ENCODE peak calls at places on chromosome 22, in four cellular contexts. U, G, W and J are unnamed samples.

GRCh38 chr22:20248461-20248959 is 19.6 kb downstream of the RTN4R start:
- DNase-seq in U (no peak), G (no peak), W (no peak), J (no peak)

GRCh38 chr22:46224771-46225290 is 25.3 kb downstream of the CDPF1 start:
- DNase-seq in U (no peak), G (no peak), W (no peak), J (no peak)

GRCh38 chr22:45235101-45235777 is 5.5 kb downstream of the KIAA0930 start:
- DNase-seq in U (no peak), G (peak), W (no peak), J (no peak)

GRCh38 chr22:44658371-44658953 is 43.5 kb upstream of the PRR5 start:
- DNase-seq in U (no peak), G (peak), W (no peak), J (peak)

GRCh38 chr22:45216133-45217003 is 24.3 kb downstream of the KIAA0930 start:
- DNase-seq in U (peak), G (no peak), W (peak), J (peak)

GRCh38 chr22:47307326-47307725 is 544.9 kb downstream of the TBC1D22A start:
- DNase-seq in U (no peak), G (peak), W (no peak), J (no peak)

GRCh38 chr22:48483764-48484528 is 1343.7 kb downstream of the BRD1 start:
- DNase-seq in U (no peak), G (peak), W (no peak), J (no peak)

GRCh38 chr22:42714308-42714707 is 6.4 kb downstream of the A4GALT start:
- DNase-seq in U (no peak), G (no peak), W (no peak), J (no peak)

GRCh38 chr22:20192972-20193760 is 42.3 kb upstream of the CCDC188 start:
- DNase-seq in U (no peak), G (no peak), W (no peak), J (no peak)

GRCh38 chr22:48748113-48748859 is 1079.4 kb downstream of the BRD1 start:
- DNase-seq in U (no peak), G (peak), W (no peak), J (no peak)

GRCh38 chr22:21015051-21016006 is at the start of gene P2RX6:
- DNase-seq in U (no peak), G (no peak), W (no peak), J (peak)

GRCh38 chr22:43411981-43412807 is at the start of gene MPPED1:
- DNase-seq in U (peak), G (no peak), W (no peak), J (no peak)

GRCh38 chr22:26239561-26239960 is 70.3 kb downstream of the SEZ6L start:
- DNase-seq in U (no peak), G (no peak), W (no peak), J (no peak)

GRCh38 chr22:32050678-32051515 is 7.8 kb downstream of the SLC5A1 start:
- DNase-seq in U (no peak), G (no peak), W (peak), J (peak)

GRCh38 chr22:30575011-30575671 is 676 bp upstream of the GAL3ST1 start:
- DNase-seq in U (no peak), G (no peak), W (peak), J (peak)

GRCh38 chr22:30572210-30572609 is 2.3 kb downstream of the GAL3ST1 start:
- DNase-seq in U (no peak), G (no peak), W (no peak), J (no peak)

GRCh38 chr22:30572840-30573593 is 1.4 kb downstream of the GAL3ST1 start:
- DNase-seq in U (no peak), G (no peak), W (peak), J (no peak)

GRCh38 chr22:30574095-30574981 is at the start of gene GAL3ST1:
- DNase-seq in U (peak), G (no peak), W (peak), J (no peak)

DNA sequence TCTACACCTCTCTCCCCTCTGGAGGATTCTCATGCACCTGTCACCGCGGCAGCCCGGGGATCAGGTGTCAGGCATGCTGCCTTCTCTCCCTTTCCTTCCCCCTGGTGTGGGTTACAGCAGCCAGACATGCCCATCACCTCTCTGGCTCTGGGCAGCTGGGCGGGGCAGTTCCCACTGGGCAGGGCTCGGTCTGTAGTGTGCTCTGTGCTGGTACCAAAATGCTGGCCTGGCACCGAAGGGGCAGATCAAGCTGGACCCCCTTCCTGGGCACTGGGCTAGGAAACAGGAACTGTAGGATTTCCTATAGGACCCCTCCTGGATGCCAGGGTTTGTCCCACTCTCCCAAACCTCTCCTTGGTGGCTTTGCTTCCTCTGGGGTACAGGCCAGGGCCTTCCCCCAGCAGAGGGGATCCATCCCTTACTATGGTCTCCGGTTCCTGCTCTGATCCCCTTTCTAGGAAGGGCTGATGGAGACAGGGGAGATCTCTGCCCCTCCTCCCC is 821 bp downstream of the GAL3ST1 start:
- DNase-seq in U (no peak), G (no peak), W (peak), J (no peak)
- H3K27ac ChIP-seq in U (no peak), G (no peak), W (peak), J (no peak)

GRCh38 chr22:35548762-35549106 is 8.1 kb downstream of the RASD2 start:
- DNase-seq in U (no peak), G (no peak), W (no peak), J (no peak)
- TF ChIP-seq CTCF in U (peak), G (no peak), W (no peak), J (no peak)

GRCh38 chr22:39996732-39997131 is 2.0 kb downstream of the FAM83F start:
- DNase-seq in U (no peak), G (no peak), W (no peak), J (no peak)
- H3K4me3 ChIP-seq in U (no peak), G (no peak), W (peak), J (no peak)

GRCh38 chr22:37509026-37509886 is 10.0 kb downstream of the CARD10 start:
- DNase-seq in U (no peak), G (no peak), W (no peak), J (no peak)

GRCh38 chr22:37510046-37510445 is 9.2 kb downstream of the CARD10 start:
- DNase-seq in U (no peak), G (no peak), W (no peak), J (no peak)

GRCh38 chr22:37507731-37508130 is 11.5 kb downstream of the CARD10 start:
- DNase-seq in U (no peak), G (no peak), W (no peak), J (no peak)

GRCh38 chr22:37505989-37506388 is 13.2 kb downstream of the CARD10 start:
- DNase-seq in U (no peak), G (no peak), W (no peak), J (no peak)

DNA sequence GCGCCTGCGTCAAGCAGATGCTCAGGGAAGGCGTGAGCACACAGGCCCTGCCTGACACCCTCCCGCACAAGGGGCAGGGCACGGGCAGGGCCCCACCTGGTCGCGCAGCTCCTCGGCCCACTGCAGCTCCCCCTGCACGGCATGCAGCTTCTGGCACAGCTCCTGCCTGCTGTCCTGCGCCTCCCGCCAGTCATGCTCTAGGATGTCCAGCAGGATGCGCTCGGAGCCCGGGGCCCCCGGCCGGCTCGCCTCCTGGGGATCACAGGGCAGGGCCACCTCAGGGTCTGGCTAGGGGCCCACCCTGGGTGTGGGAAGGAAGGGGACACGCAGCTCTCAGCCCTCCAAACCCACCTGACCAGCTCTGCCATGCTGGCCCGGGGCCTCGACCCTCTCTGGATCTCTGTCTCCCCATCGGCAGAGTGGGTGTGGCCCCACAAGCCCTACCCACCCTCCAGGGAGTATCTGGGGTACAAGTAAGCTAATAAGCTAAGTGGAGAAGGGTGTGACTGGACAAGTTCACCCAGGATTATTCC is 10.7 kb downstream of the CARD10 start:
- DNase-seq in U (no peak), G (peak), W (no peak), J (no peak)
- H3K27ac ChIP-seq in U (no peak), G (peak), W (no peak), J (no peak)

GRCh38 chr22:36998620-36999351 is 20.5 kb downstream of the TST start:
- DNase-seq in U (no peak), G (no peak), W (no peak), J (no peak)
- TF ChIP-seq CTCF in U (no peak), G (no peak), W (no peak), J (peak)

GRCh38 chr22:50058338-50059184 is 463 bp upstream of the TTLL8 start:
- DNase-seq in U (no peak), G (no peak), W (no peak), J (no peak)
- H3K4me3 ChIP-seq in U (no peak), G (peak), W (no peak), J (no peak)

GRCh38 chr22:23892626-23893445 is 1.3 kb upstream of the MIF start:
- DNase-seq in U (no peak), G (no peak), W (no peak), J (no peak)

GRCh38 chr22:23892130-23892529 is 2.1 kb upstream of the MIF start:
- DNase-seq in U (no peak), G (no peak), W (no peak), J (no peak)

GRCh38 chr22:23889620-23890019 is 4.6 kb upstream of the MIF start:
- DNase-seq in U (no peak), G (no peak), W (no peak), J (no peak)

GRCh38 chr22:23891726-23892125 is 2.5 kb upstream of the MIF start:
- DNase-seq in U (no peak), G (no peak), W (no peak), J (no peak)

GRCh38 chr22:23888615-23889401 is 5.4 kb upstream of the MIF start:
- DNase-seq in U (no peak), G (no peak), W (no peak), J (peak)
- H3K27ac ChIP-seq in U (no peak), G (no peak), W (no peak), J (peak)